ENCODE peak calls at places on chromosomes 2 and 18, in five cellular contexts. D, I, Q, H and R are unnamed samples.

GRCh38 chr2:212523756-212524155 is 14.8 kb downstream of the ERBB4 start:
- DNase-seq in I (no peak), Q (no peak), H (no peak), D (no peak), R (no peak)

GRCh38 chr2:43000242-43001054 is 208.1 kb upstream of the HAAO start:
- DNase-seq in Q (no peak), D (no peak), I (no peak), H (peak; percentile 39), R (peak; percentile 69)

GRCh38 chr2:174180165-174180724 is 68.1 kb downstream of the OLA1 start:
- DNase-seq in I (peak; percentile 32), H (no peak), D (peak; percentile 36), Q (no peak), R (no peak)

GRCh38 chr2:62194558-62195420 is 1.1 kb upstream of the B3GNT2 start:
- DNase-seq in Q (no peak), I (no peak), H (peak; percentile 34), D (peak; percentile 23), R (peak; percentile 86)

GRCh38 chr2:143802242-143802641 is 673.0 kb downstream of the ARHGAP15 start:
- DNase-seq in I (no peak), H (no peak), Q (no peak), D (peak; percentile 38), R (no peak)

GRCh38 chr2:37585982-37586621 is 85.3 kb downstream of the CDC42EP3 start:
- DNase-seq in Q (peak; percentile 39), D (peak; percentile 95), H (no peak), I (no peak), R (peak; percentile 78)

GRCh38 chr2:118732432-118732831 is 115.0 kb downstream of the EN1 start:
- DNase-seq in H (no peak), I (no peak), Q (no peak), D (no peak), R (no peak)

GRCh38 chr2:105239924-105240323 is 1.6 kb upstream of the GPR45 start:
- DNase-seq in I (no peak), H (no peak), Q (peak; percentile 54), D (peak; percentile 98), R (no peak)

GRCh38 chr18:2304378-2305175 is 266.7 kb downstream of the METTL4 start:
- DNase-seq in Q (no peak), H (no peak), I (no peak), D (peak; percentile 53), R (no peak)

GRCh38 chr2:207133493-207133861 is 32.3 kb downstream of the KLF7 start:
- DNase-seq in I (no peak), Q (no peak), D (no peak), H (peak; percentile 69), R (no peak)

GRCh38 chr2:126886201-126886905 is 12.3 kb upstream of the TEX51 start:
- DNase-seq in H (peak; percentile 91), Q (peak; percentile 6), D (peak; percentile 65), I (peak; percentile 98), R (peak; percentile 85)

GRCh38 chr18:77063256-77063655 is 69.3 kb downstream of the MBP start:
- DNase-seq in Q (no peak), D (peak; percentile 90), H (no peak), I (no peak), R (peak; percentile 83)

GRCh38 chr2:71700041-71700879 is 246.9 kb downstream of the DYSF start:
- DNase-seq in D (no peak), I (peak; percentile 73), Q (no peak), H (no peak), R (no peak)

GRCh38 chr18:39188278-39188677 is 1622.7 kb upstream of the CELF4 start:
- DNase-seq in I (no peak), Q (no peak), D (no peak), H (no peak), R (no peak)

GRCh38 chr2:144078802-144079386 is 441.0 kb downstream of the ZEB2 start:
- DNase-seq in H (no peak), I (no peak), D (no peak), Q (no peak), R (no peak)

GRCh38 chr2:228048838-228049490 is 132.5 kb downstream of the SPHKAP start:
- DNase-seq in D (peak; percentile 69), H (peak; percentile 61), Q (no peak), I (peak; percentile 30), R (no peak)

GRCh38 chr2:173740639-173741038 is 224.5 kb downstream of the SP3 start:
- DNase-seq in D (no peak), Q (no peak), H (no peak), I (no peak), R (no peak)

GRCh38 chr2:233857511-233858118 is 3.3 kb upstream of the HJURP start:
- DNase-seq in H (no peak), D (peak; percentile 44), Q (peak; percentile 13), I (peak; percentile 72), R (no peak)

GRCh38 chr18:22302152-22302551 is 115.6 kb downstream of the CTAGE1 start:
- DNase-seq in D (no peak), H (no peak), Q (no peak), I (no peak), R (no peak)

GRCh38 chr2:145775591-145775990 is 1255.7 kb upstream of the ZEB2 start:
- DNase-seq in Q (no peak), H (no peak), I (no peak), D (no peak), R (no peak)

GRCh38 chr2:74735009-74735408 is 81.0 kb downstream of the SEMA4F start:
- DNase-seq in D (no peak), Q (no peak), I (no peak), H (no peak), R (no peak)

GRCh38 chr2:130768191-130768855 is 13.0 kb downstream of the AMER3 start:
- DNase-seq in I (peak; percentile 81), Q (no peak), H (no peak), D (no peak), R (no peak)

GRCh38 chr2:145088733-145089132 is 568.8 kb upstream of the ZEB2 start:
- DNase-seq in I (no peak), Q (no peak), D (peak; percentile 10), H (no peak), R (no peak)

GRCh38 chr2:199366406-199366805 is 91.3 kb downstream of the SATB2 start:
- DNase-seq in D (peak; percentile 3), H (no peak), I (no peak), Q (no peak), R (no peak)

GRCh38 chr2:19648583-19648982 is 253.2 kb downstream of the TTC32 start:
- DNase-seq in D (peak; percentile 81), H (no peak), Q (no peak), I (no peak), R (no peak)